ENCODE peak calls at places on chromosomes 16 and 17, in five cellular contexts. U is K562, A is HCT116, L is GM12878, D is Panc1. H is an unnamed sample.

GRCh38 chr16:15440852-15441251 is 6.5 kb downstream of the BMERB1 start:
- DNase-seq in U (no peak), A (no peak), L (no peak), D (no peak), H (no peak)

GRCh38 chr16:1528921-1529537 is 4.4 kb upstream of the TMEM204 start:
- DNase-seq in L (no peak), A (no peak), U (no peak), D (no peak), H (no peak)

GRCh38 chr17:17538417-17539391 is 42.5 kb upstream of the RASD1 start:
- DNase-seq in U (peak; percentile 63), A (no peak), L (no peak), D (peak; percentile 20), H (no peak)

GRCh38 chr17:60392845-60393702 is 1.1 kb upstream of the USP32 start:
- DNase-seq in L (peak; percentile 48), D (no peak), A (peak; percentile 24), U (peak; percentile 35), H (peak; percentile 26)

GRCh38 chr16:79286646-79287423 is 313.7 kb downstream of the MAF start:
- DNase-seq in L (peak; percentile 49), D (no peak), U (no peak), A (no peak), H (peak; percentile 42)

GRCh38 chr16:56425439-56425832 is at the start of gene AMFR:
- DNase-seq in D (no peak), A (peak; percentile 54), U (peak; percentile 91), L (no peak), H (peak; percentile 85)

GRCh38 chr16:1771864-1772361 is 570 bp upstream of the NME3 start:
- DNase-seq in U (no peak), L (no peak), D (no peak), A (no peak), H (peak; percentile 63)

GRCh38 chr16:77289331-77289809 is 90.2 kb downstream of the SYCE1L start:
- DNase-seq in L (no peak), A (no peak), D (no peak), U (no peak), H (no peak)

GRCh38 chr17:15255713-15256454 is 9.2 kb downstream of the PMP22 start:
- DNase-seq in A (no peak), D (no peak), L (no peak), U (no peak), H (no peak)

GRCh38 chr16:85851034-85851780 is 47.8 kb upstream of the IRF8 start:
- DNase-seq in U (no peak), A (no peak), L (no peak), D (no peak), H (no peak)

GRCh38 chr16:10981697-10982216 is 37.4 kb downstream of the CLEC16A start:
- DNase-seq in L (no peak), D (no peak), A (peak; percentile 42), U (peak; percentile 27), H (peak; percentile 73)

GRCh38 chr17:32877164-32877764 is 340 bp upstream of the MYO1D start:
- DNase-seq in A (peak; percentile 65), D (peak; percentile 18), L (peak; percentile 37), U (peak; percentile 96), H (peak; percentile 93)

GRCh38 chr16:66598111-66598510 is 6.4 kb upstream of the CMTM3 start:
- DNase-seq in A (no peak), L (no peak), U (no peak), D (no peak), H (no peak)

GRCh38 chr16:27883576-27883975 is 179.9 kb downstream of the GSG1L start:
- DNase-seq in L (no peak), A (no peak), D (no peak), U (no peak), H (no peak)

GRCh38 chr17:31449746-31450145 is 58.3 kb downstream of the RAB11FIP4 start:
- DNase-seq in D (no peak), L (no peak), A (no peak), U (no peak), H (no peak)

GRCh38 chr16:55475919-55476318 is 3.1 kb upstream of the MMP2 start:
- DNase-seq in D (no peak), U (no peak), A (no peak), L (no peak), H (no peak)

GRCh38 chr16:79170565-79171242 is 429.8 kb downstream of the MAF start:
- DNase-seq in D (no peak), A (no peak), U (no peak), L (no peak), H (no peak)

GRCh38 chr17:67528751-67529436 is 151.8 kb downstream of the PITPNC1 start:
- DNase-seq in U (no peak), D (peak; percentile 13), L (no peak), A (peak; percentile 84), H (peak; percentile 73)

GRCh38 chr17:38960402-38960801 is 6.8 kb downstream of the FBXO47 start:
- DNase-seq in U (no peak), L (no peak), A (no peak), D (no peak), H (no peak)

GRCh38 chr16:67235816-67236547 is 9.1 kb downstream of the TMEM208 start:
- DNase-seq in L (no peak), D (no peak), U (no peak), A (no peak), H (no peak)

GRCh38 chr16:29877266-29877961 is 14.4 kb upstream of the CDIPT start:
- DNase-seq in L (peak; percentile 40), A (peak; percentile 66), D (no peak), U (peak; percentile 98), H (peak; percentile 100)

GRCh38 chr17:7167832-7168231 is 11.3 kb downstream of the ASGR1 start:
- DNase-seq in U (no peak), D (no peak), L (no peak), A (no peak), H (no peak)

GRCh38 chr16:22007159-22007508 is 777 bp upstream of the MOSMO start:
- DNase-seq in D (no peak), A (no peak), L (no peak), U (no peak), H (no peak)

GRCh38 chr17:4944163-4944553 is 4.1 kb downstream of the RNF167 start:
- DNase-seq in L (no peak), U (no peak), A (no peak), D (no peak), H (peak; percentile 32)

GRCh38 chr16:17370233-17371013 is 100.3 kb downstream of the XYLT1 start:
- DNase-seq in A (no peak), D (no peak), U (no peak), L (no peak), H (no peak)

GRCh38 chr16:67594956-67595355 is 32.6 kb downstream of the CTCF start:
- DNase-seq in U (no peak), A (no peak), L (no peak), D (no peak), H (peak; percentile 56)

GRCh38 chr16:88351521-88352101 is 31.1 kb upstream of the ZNF469 start:
- DNase-seq in A (no peak), U (no peak), L (no peak), D (no peak), H (no peak)

GRCh38 chr17:79862259-79862658 is 23.0 kb upstream of the CBX4 start:
- DNase-seq in D (no peak), U (no peak), A (no peak), L (no peak), H (no peak)

GRCh38 chr17:77186141-77186604 is 45.4 kb downstream of the SEC14L1 start:
- DNase-seq in D (no peak), U (no peak), A (no peak), L (no peak), H (no peak)

GRCh38 chr17:22300731-22301352 is 608.5 kb downstream of the KCNJ18 start:
- DNase-seq in L (no peak), A (no peak), D (no peak), U (no peak), H (no peak)

GRCh38 chr17:50817142-50817751 is 18.1 kb upstream of the WFIKKN2 start:
- DNase-seq in L (no peak), A (peak; percentile 34), U (peak; percentile 77), D (peak; percentile 7), H (peak; percentile 71)

DNA sequence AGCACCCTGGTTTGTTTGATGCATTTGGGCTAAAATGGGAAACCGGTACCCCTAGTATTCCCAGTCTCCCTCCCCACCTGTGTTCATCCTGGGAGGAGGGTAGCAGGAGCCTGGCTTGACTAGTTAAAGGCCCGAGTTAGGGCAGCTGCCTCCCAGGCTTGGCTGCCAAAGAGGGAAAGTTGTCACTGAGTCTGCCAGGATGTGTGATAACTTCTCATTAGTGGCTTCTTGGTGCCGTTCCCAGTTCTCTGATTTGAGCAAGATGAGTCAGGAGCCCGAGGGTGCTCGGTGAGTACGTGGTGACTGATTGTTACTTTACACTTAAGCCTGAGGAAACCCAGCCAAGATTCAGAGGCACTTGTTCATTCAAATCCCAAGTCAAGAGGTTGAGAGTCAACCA is 2.5 kb downstream of the KRT32 start:
- DNase-seq in D (peak; percentile 90), L (no peak), U (no peak), A (peak; percentile 79), H (no peak)
- TF ChIP-seq POLR2AphosphoS5 in D (peak; percentile 77), L (no peak), U (no peak), A (peak; percentile 38), H (no peak)

GRCh38 chr16:284204-285120 is 1.5 kb downstream of the PDIA2 start:
- DNase-seq in L (no peak), D (no peak), A (no peak), U (no peak), H (no peak)
- H3K4me1 ChIP-seq in L (no peaks in the 10 kb centered on the region), D (peaks cover 2% of the 10 kb centered on the region), A (no peaks in the 10 kb centered on the region), U (peaks cover 60% of the 10 kb centered on the region), H (no peaks in the 10 kb centered on the region)

GRCh38 chr17:43570518-43570928 is 24.4 kb upstream of the ETV4 start:
- DNase-seq in L (no peak), D (no peak), A (no peak), U (no peak), H (no peak)
- TF ChIP-seq REST in L (no peak), D (no peak), A (no peak), U (no peak), H (no peak)

GRCh38 chr16:57574646-57575467 is 32.4 kb downstream of the ADGRG5 start:
- DNase-seq in U (peak; percentile 6), A (no peak), D (no peak), L (no peak), H (no peak)
- TF ChIP-seq POLR2AphosphoS5 in U (no peak), A (no peak), D (no peak), L (no peak), H (no peak)

DNA sequence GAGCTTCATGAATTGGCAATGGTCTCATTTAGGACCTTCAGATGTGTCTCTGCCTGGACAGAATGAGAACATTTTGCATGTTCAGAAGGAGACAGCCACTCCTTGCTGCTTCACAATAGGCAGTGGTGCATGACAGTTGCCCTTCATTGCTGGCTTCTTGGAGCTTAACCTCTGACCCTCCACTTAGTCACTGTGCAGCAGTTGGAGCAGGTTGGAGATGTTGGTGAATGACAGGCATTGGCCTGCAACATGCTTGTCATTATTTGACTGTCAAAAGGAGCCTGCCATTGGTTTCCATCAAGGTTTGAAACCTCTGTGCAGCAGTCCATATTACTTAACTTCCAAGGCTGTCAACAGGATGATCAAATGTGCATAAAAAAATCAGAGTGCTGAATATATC is 22.7 kb downstream of the FTO start:
- DNase-seq in U (peak; percentile 24), L (no peak), D (no peak), A (no peak), H (no peak)
- H3K4me1 ChIP-seq in U (no peaks in the 10 kb centered on the region), L (peaks cover 4% of the 10 kb centered on the region), D (peaks cover 26% of the 10 kb centered on the region), A (peaks cover 10% of the 10 kb centered on the region), H (peaks cover 7% of the 10 kb centered on the region)

GRCh38 chr17:81556863-81557262 is 4.7 kb upstream of the FAAP100 start:
- DNase-seq in A (no peak), D (no peak), U (no peak), L (no peak), H (no peak)
- TF ChIP-seq REST in A (no peak), D (peak; percentile 45), U (no peak), L (no peak), H (no peak)

GRCh38 chr17:57290955-57291354 is 34.6 kb downstream of the MSI2 start:
- DNase-seq in L (no peak), U (no peak), D (no peak), A (no peak), H (no peak)
- TF ChIP-seq POLR2AphosphoS5 in L (no peak), U (no peak), D (no peak), A (no peak), H (no peak)